ENCODE peak calls at places on chromosomes 3 and 15, in four cellular contexts. D, Y, Q and K are unnamed samples.

GRCh38 chr3:154794383-154794782 is 285.7 kb upstream of the MME start:
- DNase-seq in Q (no peak), D (no peak), Y (no peak), K (no peak)

GRCh38 chr3:193295985-193296384 is 55.0 kb downstream of the PLAAT1 start:
- DNase-seq in Q (no peak), D (no peak), Y (no peak), K (no peak)

GRCh38 chr3:195079636-195080035 is 191.3 kb downstream of the XXYLT1 start:
- DNase-seq in Q (no peak), D (no peak), Y (no peak), K (no peak)

GRCh38 chr3:197613187-197613586 is 57.4 kb upstream of the BDH1 start:
- DNase-seq in D (no peak), Y (no peak), Q (no peak), K (no peak)

GRCh38 chr15:77901921-77902750 is 175.4 kb downstream of the TBC1D2B start:
- DNase-seq in Y (no peak), D (peak), Q (no peak), K (no peak)

GRCh38 chr3:133301194-133301593 is 98.7 kb upstream of the BFSP2 start:
- DNase-seq in Y (no peak), D (no peak), Q (no peak), K (no peak)

GRCh38 chr3:126349611-126350501 is 7.4 kb downstream of the KLF15 start:
- DNase-seq in Y (no peak), Q (no peak), D (no peak), K (no peak)

GRCh38 chr3:38548154-38548931 is 52.2 kb downstream of the EXOG start:
- DNase-seq in D (no peak), Y (no peak), Q (no peak), K (no peak)

GRCh38 chr3:58742239-58742638 is 75.7 kb upstream of the FAM3D start:
- DNase-seq in D (no peak), Q (no peak), Y (no peak), K (no peak)

GRCh38 chr3:30042274-30042859 is 564.0 kb upstream of the TGFBR2 start:
- DNase-seq in Q (no peak), D (peak), Y (no peak), K (peak)

GRCh38 chr15:101246391-101246790 is 5.5 kb downstream of the CHSY1 start:
- DNase-seq in Q (no peak), D (no peak), Y (no peak), K (no peak)

GRCh38 chr3:147618636-147619035 is 209.5 kb downstream of the ZIC1 start:
- DNase-seq in Q (no peak), Y (no peak), D (no peak), K (no peak)

GRCh38 chr3:10160346-10160745 is 4.4 kb upstream of the IRAK2 start:
- DNase-seq in Y (no peak), D (no peak), Q (no peak), K (no peak)

GRCh38 chr15:41966414-41966812 is 5.9 kb downstream of the EHD4 start:
- DNase-seq in Y (no peak), Q (no peak), D (no peak), K (no peak)

GRCh38 chr3:50926868-50927267 is 252.1 kb downstream of the DOCK3 start:
- DNase-seq in Y (no peak), Q (no peak), D (no peak), K (no peak)

GRCh38 chr3:18424213-18424861 is 802 bp downstream of the SATB1 start:
- DNase-seq in D (no peak), Y (no peak), Q (no peak), K (no peak)

GRCh38 chr3:18423401-18424212 is 1.5 kb downstream of the SATB1 start:
- DNase-seq in Q (no peak), Y (no peak), D (peak), K (peak)

GRCh38 chr3:18426597-18426996 is 1.5 kb upstream of the SATB1 start:
- DNase-seq in Q (no peak), D (no peak), Y (no peak), K (no peak)

GRCh38 chr3:18425641-18426403 is 683 bp upstream of the SATB1 start:
- DNase-seq in Q (no peak), Y (no peak), D (no peak), K (peak)

GRCh38 chr3:18424862-18425640 is at the start of gene SATB1:
- DNase-seq in D (peak), Y (no peak), Q (no peak), K (peak)
- TF ChIP-seq POLR2A in D (no peak), Y (peak), Q (no peak), K (no peak)

DNA sequence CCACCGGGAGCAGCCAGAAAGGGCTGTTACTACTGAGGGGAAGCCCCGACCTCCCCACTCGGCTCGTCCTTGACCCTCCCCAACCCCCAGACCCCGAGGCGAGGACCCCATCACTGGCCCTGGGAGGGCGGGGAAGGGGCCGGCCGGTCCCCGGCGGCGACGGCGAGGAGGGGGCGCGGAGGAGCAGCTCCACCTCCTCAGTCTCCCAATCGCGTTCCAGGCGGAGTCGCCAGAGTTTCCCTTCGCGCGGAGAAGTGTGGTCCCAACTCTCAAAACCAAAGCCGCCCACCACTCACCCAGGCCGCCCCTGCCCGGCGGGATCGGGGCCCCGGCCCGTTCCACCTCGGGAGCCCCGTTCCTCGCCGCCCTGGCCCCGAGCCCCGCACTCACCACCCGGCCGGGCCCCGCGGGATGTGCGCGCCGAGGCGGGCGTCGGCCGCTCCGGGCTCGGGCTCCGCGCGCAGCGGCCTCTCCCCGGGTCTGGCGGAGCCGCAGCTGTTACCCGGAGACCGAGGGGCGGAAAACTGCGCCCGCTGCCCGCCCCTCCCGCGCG is 947 bp downstream of the PLXNB1 start:
- DNase-seq in Y (no peak), Q (no peak), D (no peak), K (no peak)
- TF ChIP-seq POLR2A in Y (peak), Q (no peak), D (no peak), K (no peak)

GRCh38 chr15:57708047-57708446 is 1.5 kb downstream of the POLR2M start:
- DNase-seq in Y (no peak), D (no peak), Q (no peak), K (no peak)

GRCh38 chr15:57705746-57706404 is 639 bp upstream of the POLR2M start:
- DNase-seq in Y (no peak), D (peak), Q (no peak), K (no peak)

GRCh38 chr15:57703387-57703786 is 3.1 kb upstream of the POLR2M start:
- DNase-seq in Q (no peak), Y (no peak), D (no peak), K (no peak)

GRCh38 chr15:57706405-57707209 is at the start of gene POLR2M:
- DNase-seq in Q (peak), D (peak), Y (peak), K (peak)
- TF ChIP-seq POLR2A in Q (peak), D (peak), Y (peak), K (peak)

GRCh38 chr3:107525101-107525953 is 2.6 kb downstream of the BBX start:
- DNase-seq in Y (no peak), Q (no peak), D (peak), K (peak)

GRCh38 chr3:107522510-107523360 is at the start of gene BBX:
- DNase-seq in Q (peak), D (peak), Y (peak), K (peak)

GRCh38 chr3:107524214-107525100 is 1.7 kb downstream of the BBX start:
- DNase-seq in D (peak), Y (peak), Q (no peak), K (peak)

GRCh38 chr3:107521466-107522059 is 1.2 kb upstream of the BBX start:
- DNase-seq in D (no peak), Q (no peak), Y (no peak), K (no peak)

GRCh38 chr3:107523361-107524213 is 825 bp downstream of the BBX start:
- DNase-seq in D (peak), Y (peak), Q (peak), K (peak)
- TF ChIP-seq POLR2A in D (no peak), Y (no peak), Q (no peak), K (no peak)

GRCh38 chr15:32641517-32642059 is at the start of gene SCG5:
- DNase-seq in Y (no peak), D (no peak), Q (no peak), K (no peak)

GRCh38 chr15:32637704-32638103 is 3.8 kb upstream of the SCG5 start:
- DNase-seq in Q (no peak), D (no peak), Y (no peak), K (no peak)

GRCh38 chr15:32642667-32643425 is 1.3 kb downstream of the SCG5 start:
- DNase-seq in Y (no peak), D (no peak), Q (no peak), K (no peak)

GRCh38 chr15:32636410-32636809 is 5.1 kb upstream of the SCG5 start:
- DNase-seq in D (no peak), Q (no peak), Y (no peak), K (no peak)

GRCh38 chr15:32636908-32637567 is 4.5 kb upstream of the SCG5 start:
- DNase-seq in Y (no peak), D (no peak), Q (no peak), K (no peak)
- TF ChIP-seq POLR2A in Y (no peak), D (no peak), Q (peak), K (no peak)

DNA sequence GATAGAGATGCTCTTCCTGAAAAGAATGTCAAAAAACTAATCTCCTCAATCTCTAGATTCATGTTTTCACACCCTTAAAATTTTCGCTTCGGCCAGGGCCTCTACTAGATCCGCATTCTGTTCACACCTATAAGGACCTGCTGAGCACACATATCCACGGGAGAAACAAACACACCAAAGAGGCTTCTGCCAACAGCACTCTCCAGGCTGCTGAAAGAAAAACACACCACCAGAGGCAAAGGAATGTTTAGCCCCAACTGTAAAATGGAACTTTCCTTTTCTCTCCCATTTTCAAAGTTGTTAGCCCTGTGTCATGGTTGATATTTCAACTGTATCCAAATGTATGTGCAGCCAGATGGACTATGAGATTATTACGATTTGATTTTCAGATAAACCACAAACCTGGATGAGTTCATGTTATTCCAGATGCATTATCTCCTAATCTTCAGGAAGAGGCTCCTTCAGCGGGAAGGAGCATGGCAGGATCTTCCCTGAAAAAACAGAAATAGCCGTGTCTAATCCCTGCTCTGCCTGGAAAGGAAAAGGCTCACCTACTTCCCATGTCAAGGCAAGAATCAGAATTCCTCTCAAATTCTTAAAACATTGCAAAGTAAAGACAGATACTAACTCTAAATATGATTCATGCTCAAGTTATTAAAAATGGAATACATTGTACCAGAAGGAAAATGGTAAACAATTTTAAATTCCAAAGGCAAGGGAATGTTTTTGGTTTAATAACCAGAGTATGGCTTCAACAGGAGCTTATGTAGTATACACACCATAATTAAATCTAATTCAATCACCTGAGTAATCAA is 442.6 kb upstream of the NR2F2 start:
- DNase-seq in Q (no peak), Y (no peak), D (no peak), K (no peak)
- TF ChIP-seq POLR2A in Q (no peak), Y (no peak), D (no peak), K (no peak)